ENCODE peak calls at places on chromosomes 12 and 14, in eight cellular contexts. R is AG10803, D is SK-N-SH, Y is cardiac muscle cell, Z is dorsolateral prefrontal cortex, A is colonic mucosa, E is tibial artery, M is AG04450. T is an unnamed sample.
A peak's percentile ranks its signal among the peaks of the same experiment; 100 is the strongest.

GRCh38 chr14:58738876-58739275 is 101.1 kb downstream of the DACT1 start:
- DNase-seq in R (peak; percentile 61), D (no peak), Y (no peak), Z (no peak), A (no peak), E (no peak), M (no peak), T (peak; percentile 56)

GRCh38 chr14:20427231-20428009 is 8.5 kb downstream of the KLHL33 start:
- DNase-seq in R (peak; percentile 37), D (no peak), Y (peak; percentile 61), Z (no peak), A (no peak), E (no peak), M (peak; percentile 16), T (peak; percentile 76)

GRCh38 chr12:17759982-17760381 is 330.0 kb downstream of the RERGL start:
- DNase-seq in R (no peak), D (no peak), Y (no peak), Z (no peak), A (no peak), E (no peak), M (no peak), T (no peak)

GRCh38 chr14:53044486-53044885 is 93.6 kb upstream of the FERMT2 start:
- DNase-seq in R (peak; percentile 78), D (no peak), Y (peak; percentile 63), Z (no peak), A (no peak), E (no peak), M (no peak), T (peak; percentile 70)

GRCh38 chr14:60093606-60094005 is 1.9 kb downstream of the PCNX4 start:
- DNase-seq in R (no peak), D (no peak), Y (no peak), Z (no peak), A (no peak), E (no peak), M (no peak), T (no peak)

GRCh38 chr12:47558625-47559345 is 147.0 kb downstream of the RPAP3 start:
- DNase-seq in R (no peak), D (no peak), Y (no peak), Z (no peak), A (no peak), E (no peak), M (no peak), T (no peak)

GRCh38 chr12:42571327-42572009 is 18.1 kb downstream of the PRICKLE1 start:
- DNase-seq in R (no peak), D (no peak), Y (no peak), Z (no peak), A (no peak), E (no peak), M (no peak), T (no peak)

GRCh38 chr12:20350495-20350894 is 17.8 kb upstream of the PDE3A start:
- DNase-seq in R (peak; percentile 8), D (no peak), Y (peak; percentile 67), Z (no peak), A (no peak), E (no peak), M (no peak), T (peak; percentile 12)

GRCh38 chr12:15546102-15546701 is 223.9 kb downstream of the PTPRO start:
- DNase-seq in R (no peak), D (no peak), Y (no peak), Z (no peak), A (no peak), E (no peak), M (no peak), T (no peak)

GRCh38 chr12:118035194-118036041 is 18.9 kb downstream of the RFC5 start:
- DNase-seq in R (peak; percentile 38), D (peak; percentile 27), Y (peak; percentile 23), Z (no peak), A (peak; percentile 30), E (no peak), M (no peak), T (no peak)

GRCh38 chr14:71300474-71301359 is 393.5 kb downstream of the PCNX1 start:
- DNase-seq in R (peak; percentile 83), D (no peak), Y (peak; percentile 63), Z (no peak), A (no peak), E (no peak), M (no peak), T (no peak)

GRCh38 chr14:71714225-71714624 is 218.0 kb upstream of the RGS6 start:
- DNase-seq in R (peak; percentile 97), D (no peak), Y (peak; percentile 88), Z (no peak), A (no peak), E (no peak), M (no peak), T (no peak)

GRCh38 chr12:53306826-53307225 is 7.3 kb downstream of the MYG1 start:
- DNase-seq in R (no peak), D (no peak), Y (no peak), Z (no peak), A (no peak), E (no peak), M (no peak), T (no peak)

GRCh38 chr12:11653215-11653753 is 3.8 kb downstream of the ETV6 start:
- DNase-seq in R (peak; percentile 37), D (no peak), Y (peak; percentile 54), Z (no peak), A (no peak), E (no peak), M (no peak), T (no peak)

GRCh38 chr14:36271939-36272907 is 48.2 kb downstream of the MBIP start:
- DNase-seq in R (peak; percentile 5), D (peak; percentile 7), Y (peak; percentile 23), Z (no peak), A (peak; percentile 40), E (peak; percentile 22), M (no peak), T (no peak)

GRCh38 chr12:4279120-4279690 is 5.6 kb downstream of the CCND2 start:
- DNase-seq in R (no peak), D (no peak), Y (no peak), Z (no peak), A (peak; percentile 86), E (no peak), M (no peak), T (no peak)

GRCh38 chr12:55063291-55063690 is 43.5 kb downstream of the NEUROD4 start:
- DNase-seq in R (no peak), D (no peak), Y (no peak), Z (no peak), A (no peak), E (no peak), M (no peak), T (no peak)

DNA sequence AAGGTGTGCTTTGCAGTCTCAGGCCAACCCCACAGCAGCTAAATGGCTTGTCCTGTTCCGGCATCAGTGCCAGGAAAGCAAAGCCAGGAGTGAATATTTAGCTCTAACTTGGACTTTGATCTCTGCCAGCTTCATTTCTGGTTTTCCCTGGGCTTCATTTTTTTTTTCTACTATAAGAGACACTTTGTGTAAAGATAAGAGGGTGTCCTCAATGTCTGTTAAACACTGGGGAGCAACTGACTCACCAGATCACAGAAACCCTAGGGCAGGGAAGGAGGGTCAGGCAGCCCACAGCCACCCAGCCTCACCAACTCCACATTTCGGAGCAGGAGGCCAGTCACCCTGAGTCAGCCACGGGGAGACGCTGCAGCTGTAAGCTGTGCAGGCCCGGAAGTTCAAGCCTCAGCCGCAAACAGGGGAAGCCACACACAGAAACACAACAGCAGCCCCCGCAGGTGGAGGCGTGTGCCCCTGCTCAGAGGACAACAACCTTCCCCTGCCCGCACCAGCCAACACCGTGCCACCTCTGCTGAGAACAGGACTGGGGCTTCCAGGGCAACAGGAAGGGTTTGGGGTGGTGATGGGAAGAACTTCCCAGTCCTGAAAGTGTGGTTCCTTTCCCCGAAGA is 6.3 kb downstream of the TNFRSF1A start:
- DNase-seq in R (peak; percentile 84), D (peak; percentile 74), Y (peak; percentile 89), Z (no peak), A (peak; percentile 77), E (peak; percentile 85), M (peak; percentile 53), T (peak; percentile 94)
- H3K4me3 ChIP-seq in R (peak overlapping the region; percentile 100), D (peak overlapping the region; percentile 55), Y (peak overlapping the region; percentile 9), Z (peak overlapping the region; percentile 47), A (peak overlapping the region; percentile 40), E (peak overlapping the region; percentile 97), M (peak overlapping the region; percentile 58), T (peak overlapping the region; percentile 72)

DNA sequence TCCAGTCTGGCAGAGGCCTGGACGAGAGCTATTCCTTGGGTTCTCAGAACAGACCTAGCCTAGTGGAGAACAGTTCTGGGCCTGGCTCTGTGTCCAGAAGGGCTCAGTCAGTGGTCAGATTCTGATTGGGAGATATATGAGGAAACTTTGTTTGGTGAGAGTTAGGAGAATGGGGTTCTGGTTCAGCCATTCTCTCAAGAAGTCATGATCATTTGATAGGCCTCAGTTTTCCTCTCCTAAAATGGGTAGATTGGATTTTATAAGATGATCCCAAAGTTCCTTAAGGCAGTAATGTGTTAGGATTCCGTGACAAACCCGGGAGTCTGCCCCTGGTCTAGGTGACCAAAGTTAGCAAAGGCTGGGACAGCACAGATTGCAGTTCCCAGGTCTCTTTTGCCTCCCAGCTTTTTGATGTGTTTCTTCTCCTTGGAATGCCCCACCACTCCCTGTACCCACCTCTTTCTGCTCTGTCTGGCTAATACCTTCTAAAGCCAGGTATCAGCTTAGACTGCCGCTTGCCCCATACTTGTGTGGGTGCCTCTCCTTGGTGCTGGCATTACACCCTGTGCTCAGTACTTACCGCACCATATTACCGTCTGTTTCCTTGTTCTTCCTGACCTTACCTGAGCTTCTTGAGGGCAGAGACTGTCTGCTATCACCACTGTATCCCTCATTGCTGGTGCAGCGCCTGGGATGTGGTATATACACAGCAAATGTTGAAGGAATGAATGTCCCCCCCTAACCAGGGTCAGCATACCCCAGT is 25.5 kb downstream of the SUSD6 start:
- DNase-seq in R (no peak), D (no peak), Y (no peak), Z (no peak), A (no peak), E (no peak), M (no peak), T (no peak)
- H3K4me3 ChIP-seq in R (no peak overlapping the region), D (no peak overlapping the region), Y (no peak overlapping the region), Z (no peak overlapping the region), A (no peak overlapping the region), E (no peak overlapping the region), M (no peak overlapping the region), T (no peak overlapping the region)

GRCh38 chr14:101599234-101599885 is 38.1 kb downstream of the DIO3 start:
- DNase-seq in R (no peak), D (no peak), Y (no peak), Z (no peak), A (peak; percentile 9), E (no peak), M (no peak), T (no peak)
- H3K4me3 ChIP-seq in R (no peak overlapping the region), D (no peak overlapping the region), Y (no peak overlapping the region), Z (no peak overlapping the region), A (no peak overlapping the region), E (no peak overlapping the region), M (no peak overlapping the region), T (no peak overlapping the region)

GRCh38 chr12:49345840-49346658 is 639 bp upstream of the DNAJC22 start:
- DNase-seq in R (no peak), D (peak; percentile 67), Y (no peak), Z (no peak), A (no peak), E (no peak), M (no peak), T (no peak)
- H3K4me3 ChIP-seq in R (peak overlapping the region; percentile 54), D (peak overlapping the region; percentile 54), Y (peak overlapping the region; percentile 38), Z (peak overlapping the region; percentile 63), A (peak overlapping the region; percentile 38), E (peak overlapping the region; percentile 51), M (peak overlapping the region; percentile 46), T (peak overlapping the region; percentile 68)

T was measured in mesenchymal stem cell.